ENCODE peak calls at places on chromosomes 12 and 14, in eight cellular contexts. B is effector memory CD4-positive, alpha-beta T cell; E is aorta; U is cardiac muscle cell; H is IMR-90; W is heart right ventricle; F is lower lobe of right lung; S is GM23248. R is an unnamed sample.

GRCh38 chr12:100554608-100555077 is 18.8 kb upstream of the GAS2L3 start:
- DNase-seq in B (no peak), E (no peak), U (peak), H (peak), W (peak), F (no peak), S (peak), R (no peak)

GRCh38 chr12:118136559-118137003 is 657 bp downstream of the PEBP1 start:
- DNase-seq in B (no peak), E (peak), U (peak), H (peak), W (peak), F (peak), S (peak), R (peak)

GRCh38 chr14:42113358-42114070 is 506.8 kb downstream of the LRFN5 start:
- DNase-seq in B (no peak), E (no peak), U (no peak), H (no peak), W (no peak), F (no peak), S (no peak), R (no peak)

GRCh38 chr12:82361461-82361915 is 3.2 kb downstream of the METTL25 start:
- DNase-seq in B (no peak), E (no peak), U (no peak), H (no peak), W (no peak), F (no peak), S (no peak), R (no peak)

GRCh38 chr12:121033625-121034349 is 5.3 kb downstream of the OASL start:
- DNase-seq in B (peak), E (no peak), U (peak), H (no peak), W (no peak), F (peak), S (peak), R (no peak)

GRCh38 chr14:21989090-21989489 is 315.5 kb upstream of the OR4E1 start:
- DNase-seq in B (no peak), E (no peak), U (no peak), H (no peak), W (no peak), F (no peak), S (no peak), R (no peak)

GRCh38 chr12:32281098-32281497 is 118.3 kb upstream of the FGD4 start:
- DNase-seq in B (no peak), E (no peak), U (no peak), H (no peak), W (no peak), F (no peak), S (no peak), R (no peak)

GRCh38 chr12:6962285-6963015 is 8.0 kb downstream of the PHB2 start:
- DNase-seq in B (no peak), E (no peak), U (no peak), H (no peak), W (no peak), F (peak), S (no peak), R (no peak)

GRCh38 chr14:93081875-93082570 is 33.7 kb downstream of the ITPK1 start:
- DNase-seq in B (no peak), E (peak), U (no peak), H (no peak), W (no peak), F (no peak), S (no peak), R (no peak)

GRCh38 chr12:125794401-125794800 is 729.2 kb downstream of the AACS start:
- DNase-seq in B (no peak), E (no peak), U (no peak), H (no peak), W (no peak), F (no peak), S (no peak), R (no peak)

GRCh38 chr12:57491393-57492280 is 3.8 kb downstream of the MARS1 start:
- DNase-seq in B (no peak), E (no peak), U (no peak), H (no peak), W (no peak), F (no peak), S (peak), R (no peak)

GRCh38 chr14:66378712-66379111 is 107.5 kb upstream of the CCDC196 start:
- DNase-seq in B (no peak), E (no peak), U (no peak), H (no peak), W (no peak), F (no peak), S (no peak), R (no peak)

GRCh38 chr12:3279415-3279780 is 202.2 kb downstream of the TSPAN9 start:
- DNase-seq in B (no peak), E (no peak), U (no peak), H (no peak), W (no peak), F (no peak), S (no peak), R (no peak)

GRCh38 chr12:94010307-94010706 is 138.1 kb upstream of the PLXNC1 start:
- DNase-seq in B (no peak), E (no peak), U (no peak), H (no peak), W (no peak), F (no peak), S (no peak), R (no peak)

GRCh38 chr12:108839011-108839889 is 18.1 kb downstream of the SSH1 start:
- DNase-seq in B (no peak), E (peak), U (peak), H (peak), W (peak), F (peak), S (peak), R (no peak)

GRCh38 chr12:115636546-115636945 is 640.9 kb downstream of the MED13L start:
- DNase-seq in B (no peak), E (no peak), U (no peak), H (no peak), W (no peak), F (no peak), S (peak), R (no peak)

GRCh38 chr12:7171854-7172253 is 17.6 kb upstream of the PEX5 start:
- DNase-seq in B (no peak), E (no peak), U (no peak), H (no peak), W (no peak), F (no peak), S (no peak), R (no peak)

GRCh38 chr12:93441111-93441616 is 583 bp downstream of the UBE2N start:
- DNase-seq in B (peak), E (peak), U (peak), H (peak), W (peak), F (peak), S (peak), R (no peak)

GRCh38 chr12:95117178-95117599 is 43.8 kb upstream of the NR2C1 start:
- DNase-seq in B (peak), E (peak), U (peak), H (peak), W (peak), F (no peak), S (peak), R (no peak)

GRCh38 chr12:42961395-42961794 is 371.8 kb upstream of the PRICKLE1 start:
- DNase-seq in B (no peak), E (no peak), U (peak), H (peak), W (no peak), F (no peak), S (peak), R (no peak)

GRCh38 chr14:55133416-55133815 is 4.4 kb downstream of the LGALS3 start:
- DNase-seq in B (no peak), E (no peak), U (peak), H (peak), W (no peak), F (no peak), S (peak), R (no peak)
- H3K27ac ChIP-seq in B (no peak), E (no peak), U (no peak), H (no peak), W (no peak), F (no peak), S (peak), R (no peak)

DNA sequence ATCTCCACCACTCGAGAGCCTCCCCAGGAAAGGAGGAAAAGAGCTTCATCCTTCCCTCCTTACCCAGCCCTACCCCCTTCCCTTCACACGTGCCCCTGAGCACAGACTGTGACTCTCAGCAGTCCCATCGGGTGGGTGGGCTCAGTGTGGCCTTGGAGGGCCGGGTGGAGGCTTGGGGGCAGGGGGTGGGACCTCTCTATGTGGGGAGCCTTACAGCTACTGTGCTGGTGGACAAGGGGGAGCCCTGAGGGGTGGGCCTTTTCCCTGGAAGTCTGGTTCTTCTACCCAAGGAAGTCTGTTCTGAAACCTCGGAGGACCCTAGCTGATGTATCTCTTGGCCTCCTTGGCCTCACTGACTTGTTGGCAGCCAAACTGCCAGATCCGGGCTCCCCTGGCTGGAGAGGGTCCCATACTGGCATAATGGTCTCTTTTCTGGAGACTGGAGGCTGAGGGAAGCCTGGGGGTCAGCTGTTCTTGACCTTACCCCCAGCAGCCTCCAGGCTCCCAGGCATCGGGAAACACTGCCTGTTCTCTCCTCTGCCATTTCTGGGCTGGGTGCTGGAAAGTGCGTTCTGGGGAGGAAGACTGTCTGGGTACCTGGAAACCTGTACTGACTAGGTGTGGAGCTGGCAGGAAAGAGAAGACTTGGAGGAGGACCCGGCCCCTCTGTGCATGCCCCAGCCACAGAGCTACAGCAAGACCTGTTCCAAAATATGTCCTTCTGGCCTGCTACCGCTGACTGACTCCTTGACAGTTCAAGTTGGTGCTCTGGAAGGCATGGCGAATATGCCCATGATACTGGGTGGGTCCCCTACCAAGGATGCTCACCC is 7.6 kb downstream of the VASH1 start:
- DNase-seq in B (no peak), E (no peak), U (no peak), H (no peak), W (no peak), F (no peak), S (no peak), R (no peak)
- H3K27ac ChIP-seq in B (peak), E (no peak), U (peak), H (no peak), W (peak), F (peak), S (no peak), R (peak)

GRCh38 chr12:30514666-30515065 is 181.0 kb downstream of the IPO8 start:
- DNase-seq in B (no peak), E (no peak), U (no peak), H (no peak), W (no peak), F (no peak), S (no peak), R (no peak)
- H3K27ac ChIP-seq in B (no peak), E (no peak), U (no peak), H (no peak), W (no peak), F (no peak), S (no peak), R (no peak)

DNA sequence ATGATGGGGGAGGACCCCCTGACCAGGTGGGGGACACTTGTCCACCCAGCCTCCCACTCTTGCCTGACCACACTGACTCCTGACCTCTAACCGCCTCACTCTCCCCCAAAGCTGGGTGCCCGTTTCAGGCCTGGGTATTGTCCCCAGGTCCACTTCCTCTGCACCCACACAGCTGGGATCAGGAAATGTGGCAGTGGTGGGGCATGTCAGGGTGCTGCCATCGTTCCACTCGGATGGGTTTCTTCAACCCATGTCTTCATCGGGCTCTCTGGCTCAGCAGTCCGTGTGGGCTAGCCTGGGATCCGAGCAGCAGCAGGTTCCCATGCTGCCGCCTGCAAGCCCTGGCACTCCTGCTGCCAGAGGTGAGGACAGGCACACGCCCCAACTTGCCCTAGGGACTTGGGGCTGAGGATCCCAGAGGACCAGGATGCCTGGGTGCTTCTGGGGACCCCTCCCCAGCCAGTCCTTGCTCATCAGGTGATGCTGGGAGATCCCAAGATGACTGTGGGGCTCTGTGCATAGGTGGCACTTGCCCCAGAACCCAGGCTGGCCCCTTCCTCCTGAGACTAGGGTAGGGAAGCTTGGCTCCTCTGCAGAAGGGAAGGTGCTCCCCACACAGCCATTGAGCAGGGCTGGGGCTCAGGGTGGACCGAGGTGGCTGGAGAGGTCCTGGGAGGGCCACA is 2.9 kb upstream of the CLBA1 start:
- DNase-seq in B (no peak), E (peak), U (no peak), H (no peak), W (no peak), F (peak), S (no peak), R (no peak)
- H3K27ac ChIP-seq in B (no peak), E (no peak), U (no peak), H (no peak), W (no peak), F (no peak), S (no peak), R (no peak)

GRCh38 chr12:13195244-13195643 is 1.3 kb upstream of the EMP1 start:
- DNase-seq in B (no peak), E (no peak), U (no peak), H (peak), W (no peak), F (no peak), S (peak), R (no peak)
- H3K27ac ChIP-seq in B (no peak), E (no peak), U (no peak), H (no peak), W (no peak), F (peak), S (peak), R (no peak)

GRCh38 chr14:68551045-68551683 is 241.7 kb downstream of the ZFP36L1 start:
- DNase-seq in B (no peak), E (no peak), U (no peak), H (no peak), W (no peak), F (no peak), S (no peak), R (no peak)
- H3K27ac ChIP-seq in B (no peak), E (no peak), U (peak), H (peak), W (peak), F (peak), S (peak), R (no peak)